ENCODE peak calls at places on chromosomes 13 and 19, in ten cellular contexts. R, A, Y, M, U, N, S, B, L and J are unnamed samples.

GRCh38 chr13:78228940-78229339 is 310.3 kb upstream of the EDNRB start:
- DNase-seq in R (no peak), A (no peak), Y (peak; percentile 90), M (no peak), U (no peak), N (no peak), S (no peak), B (no peak), L (no peak), J (no peak)

GRCh38 chr13:29925457-29925856 is 75.0 kb upstream of the UBL3 start:
- DNase-seq in R (peak; percentile 89), A (peak; percentile 96), Y (peak; percentile 81), M (no peak), U (peak; percentile 30), N (peak; percentile 93), S (no peak), B (peak; percentile 87), L (no peak), J (no peak)

GRCh38 chr13:46572758-46573384 is 19.9 kb downstream of the LRCH1 start:
- DNase-seq in R (no peak), A (no peak), Y (no peak), M (no peak), U (no peak), N (no peak), S (no peak), B (no peak), L (no peak), J (no peak)

GRCh38 chr19:53978975-53979801 is 12.2 kb upstream of the CACNG6 start:
- DNase-seq in R (no peak), A (no peak), Y (no peak), M (no peak), U (no peak), N (no peak), S (no peak), B (no peak), L (no peak), J (no peak)

GRCh38 chr13:37942929-37943328 is 73.4 kb upstream of the TRPC4 start:
- DNase-seq in R (no peak), A (no peak), Y (no peak), M (no peak), U (no peak), N (no peak), S (no peak), B (no peak), L (no peak), J (no peak)

GRCh38 chr13:49214917-49215376 is 5.2 kb upstream of the MLNR start:
- DNase-seq in R (peak; percentile 50), A (peak; percentile 29), Y (peak; percentile 6), M (no peak), U (peak; percentile 25), N (no peak), S (no peak), B (peak; percentile 18), L (no peak), J (no peak)

GRCh38 chr13:95484052-95484451 is 68.5 kb upstream of the CLDN10 start:
- DNase-seq in R (no peak), A (no peak), Y (no peak), M (no peak), U (no peak), N (no peak), S (no peak), B (no peak), L (no peak), J (no peak)

GRCh38 chr19:14175351-14175792 is 30.6 kb downstream of the ADGRL1 start:
- DNase-seq in R (no peak), A (no peak), Y (no peak), M (no peak), U (no peak), N (no peak), S (no peak), B (no peak), L (no peak), J (no peak)

GRCh38 chr19:47187023-47187655 is 43.9 kb downstream of the BBC3 start:
- DNase-seq in R (no peak), A (no peak), Y (no peak), M (no peak), U (no peak), N (no peak), S (no peak), B (no peak), L (no peak), J (no peak)
- H3K4me3 ChIP-seq in R (no peak overlapping the region), A (no peak overlapping the region), Y (no peak overlapping the region), M (no peak overlapping the region), U (no peak overlapping the region), N (no peak overlapping the region), S (no peak overlapping the region), B (no peak overlapping the region), L (no peak overlapping the region), J (no peak overlapping the region)

GRCh38 chr19:10328558-10329429 is 4.5 kb downstream of the RAVER1 start:
- DNase-seq in R (no peak), A (no peak), Y (no peak), M (no peak), U (no peak), N (no peak), S (no peak), B (no peak), L (no peak), J (no peak)

GRCh38 chr19:10327793-10328192 is 5.5 kb downstream of the RAVER1 start:
- DNase-seq in R (no peak), A (no peak), Y (no peak), M (no peak), U (no peak), N (no peak), S (no peak), B (no peak), L (no peak), J (no peak)

GRCh38 chr19:10332965-10333757 is at the start of gene RAVER1:
- DNase-seq in R (peak; percentile 98), A (peak; percentile 98), Y (peak; percentile 96), M (peak; percentile 89), U (peak; percentile 98), N (peak; percentile 98), S (peak; percentile 99), B (peak; percentile 94), L (peak; percentile 62), J (peak; percentile 85)

GRCh38 chr19:10332158-10332964 is 968 bp downstream of the RAVER1 start:
- DNase-seq in R (peak; percentile 85), A (no peak), Y (no peak), M (no peak), U (no peak), N (no peak), S (no peak), B (no peak), L (no peak), J (no peak)

GRCh38 chr19:10329555-10329954 is 3.8 kb downstream of the RAVER1 start:
- DNase-seq in R (no peak), A (no peak), Y (no peak), M (no peak), U (no peak), N (no peak), S (no peak), B (no peak), L (no peak), J (no peak)
- H3K36me3 ChIP-seq in R (peaks cover 25% of the 10 kb centered on the region), A (no peaks in the 10 kb centered on the region), Y (peaks cover 28% of the 10 kb centered on the region), M (peaks cover 18% of the 10 kb centered on the region), U (peaks cover 29% of the 10 kb centered on the region), N (peaks cover 59% of the 10 kb centered on the region), S (peaks cover 14% of the 10 kb centered on the region), B (peaks cover 3% of the 10 kb centered on the region), L (peaks cover 12% of the 10 kb centered on the region), J (peaks cover 30% of the 10 kb centered on the region)

GRCh38 chr19:49556412-49557398 is 23.7 kb downstream of the NOSIP start:
- DNase-seq in R (peak; percentile 59), A (peak; percentile 96), Y (peak; percentile 29), M (no peak), U (no peak), N (no peak), S (peak; percentile 79), B (no peak), L (no peak), J (no peak)

GRCh38 chr19:49554701-49555181 is 25.6 kb downstream of the NOSIP start:
- DNase-seq in R (peak; percentile 58), A (peak; percentile 58), Y (no peak), M (no peak), U (peak; percentile 38), N (no peak), S (no peak), B (no peak), L (no peak), J (no peak)

GRCh38 chr19:49553451-49554271 is 25.9 kb downstream of the RCN3 start:
- DNase-seq in R (peak; percentile 93), A (peak; percentile 91), Y (peak; percentile 82), M (peak; percentile 78), U (no peak), N (no peak), S (no peak), B (no peak), L (no peak), J (no peak)

GRCh38 chr19:49557641-49558325 is 22.6 kb downstream of the NOSIP start:
- DNase-seq in R (no peak), A (no peak), Y (no peak), M (no peak), U (no peak), N (no peak), S (no peak), B (no peak), L (no peak), J (no peak)

DNA sequence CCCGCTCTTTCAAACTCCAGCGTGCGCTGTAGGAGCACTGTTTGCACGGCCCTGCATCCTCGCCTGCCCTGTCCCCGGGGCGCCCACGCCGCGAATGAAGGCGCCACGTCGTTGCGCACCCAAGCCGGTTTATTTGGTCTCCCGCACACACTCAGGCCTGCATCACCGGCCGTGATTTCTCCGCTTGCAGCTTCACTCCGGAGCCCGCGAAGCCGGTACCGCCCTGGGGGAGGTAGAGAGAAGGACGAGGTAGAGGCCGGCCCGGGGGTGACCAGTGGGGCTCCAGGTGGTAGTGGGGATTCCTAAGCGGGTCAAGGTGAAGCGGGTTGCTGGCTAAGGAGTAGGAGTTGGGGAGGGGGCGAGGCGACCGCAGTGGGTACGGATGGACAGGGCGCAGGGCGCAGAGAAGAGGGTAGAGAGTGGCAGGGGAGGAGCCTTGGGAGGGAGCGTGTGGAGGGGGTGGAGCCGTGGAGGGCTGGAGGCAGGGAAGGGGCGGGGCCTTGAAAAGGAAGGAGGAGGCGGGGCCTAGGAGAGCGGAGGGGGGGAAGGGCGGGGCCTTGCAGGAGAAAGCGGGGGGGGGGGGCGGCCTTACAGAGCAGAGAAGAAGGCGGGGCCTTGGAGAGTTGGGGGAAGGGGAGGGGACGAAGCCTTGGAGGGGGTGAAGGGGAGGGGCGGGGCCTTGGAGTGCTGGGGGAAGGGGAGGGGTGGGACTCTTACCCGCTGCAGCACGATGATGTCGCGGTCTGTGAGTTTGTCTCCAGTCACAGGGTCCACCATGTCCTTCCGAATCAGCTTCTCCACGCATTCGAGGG is 24.6 kb downstream of the NOSIP start:
- DNase-seq in R (peak; percentile 89), A (peak; percentile 96), Y (peak; percentile 56), M (no peak), U (peak; percentile 47), N (no peak), S (peak; percentile 82), B (peak; percentile 77), L (no peak), J (no peak)
- H3K4me3 ChIP-seq in R (no peak overlapping the region), A (peak overlapping the region; percentile 13), Y (no peak overlapping the region), M (no peak overlapping the region), U (no peak overlapping the region), N (no peak overlapping the region), S (no peak overlapping the region), B (no peak overlapping the region), L (no peak overlapping the region), J (peak overlapping the region; percentile 55)

DNA sequence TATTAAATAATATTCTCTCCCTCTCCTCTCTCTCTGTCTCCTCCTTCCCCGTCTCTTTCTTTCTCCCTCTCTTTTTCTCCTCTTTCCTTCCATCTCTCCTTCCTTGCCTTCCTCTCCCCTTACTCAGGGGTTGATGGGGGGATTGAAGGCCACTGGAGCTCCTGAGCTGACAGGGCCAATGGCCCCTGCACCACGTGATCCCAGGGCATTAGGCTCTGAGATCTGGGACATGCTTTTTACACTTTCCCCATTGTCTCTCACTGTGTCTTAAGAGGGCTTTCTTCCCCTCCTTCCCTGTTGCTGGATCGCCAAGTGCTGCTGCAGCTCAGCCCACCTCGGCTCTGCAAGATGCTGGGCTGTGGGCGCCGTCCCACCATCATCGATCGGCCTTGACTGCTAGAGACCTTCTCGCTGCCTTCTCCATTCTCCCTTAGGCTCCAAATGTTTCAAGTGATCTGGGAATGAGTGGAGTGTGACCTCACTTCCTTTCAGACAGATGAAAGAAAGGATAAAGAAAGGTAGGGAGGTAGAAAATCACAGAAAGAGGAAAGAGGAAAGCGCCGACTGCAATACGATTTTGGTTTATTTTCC is 42.2 kb downstream of the COL4A1 start:
- DNase-seq in R (no peak), A (no peak), Y (no peak), M (no peak), U (no peak), N (no peak), S (no peak), B (no peak), L (no peak), J (no peak)
- H3K36me3 ChIP-seq in R (no peaks in the 10 kb centered on the region), A (no peaks in the 10 kb centered on the region), Y (no peaks in the 10 kb centered on the region), M (no peaks in the 10 kb centered on the region), U (no peaks in the 10 kb centered on the region), N (no peaks in the 10 kb centered on the region), S (no peaks in the 10 kb centered on the region), B (no peaks in the 10 kb centered on the region), L (no peaks in the 10 kb centered on the region), J (no peaks in the 10 kb centered on the region)